ENCODE peak calls at places on chromosomes 5 and 9, in ten cellular contexts. H, A, T, D, Q, E, I, M, G and V are unnamed samples.

GRCh38 chr9:97059661-97060060 is 20.7 kb upstream of the CTSV start:
- DNase-seq in T (no peak), A (no peak), G (no peak), I (no peak), E (no peak), Q (no peak), D (no peak), M (no peak), H (no peak), V (no peak)

GRCh38 chr9:116471093-116471906 is 215.8 kb upstream of the TRIM32 start:
- DNase-seq in A (peak), I (no peak), T (no peak), M (no peak), G (no peak), E (no peak), D (peak), Q (no peak), H (no peak), V (no peak)

GRCh38 chr5:111635946-111636315 is 121.1 kb downstream of the NREP start:
- DNase-seq in G (no peak), H (no peak), A (peak), M (no peak), D (no peak), I (no peak), E (no peak), Q (no peak), T (no peak), V (peak)

GRCh38 chr5:139543423-139543991 is 17.6 kb upstream of the UBE2D2 start:
- DNase-seq in E (no peak), T (peak), M (peak), I (no peak), H (peak), D (peak), Q (peak), A (no peak), G (peak), V (peak)

GRCh38 chr9:138033950-138034349 is 156.4 kb downstream of the CACNA1B start:
- DNase-seq in E (no peak), D (no peak), H (no peak), G (no peak), T (no peak), I (no peak), M (peak), Q (no peak), A (no peak), V (no peak)

GRCh38 chr5:446864-447263 is 3.9 kb downstream of the EXOC3 start:
- DNase-seq in G (no peak), M (peak), A (peak), E (no peak), I (no peak), H (no peak), Q (peak), T (peak), D (peak), V (peak)

GRCh38 chr5:173028811-173029327 is 27.3 kb upstream of the CREBRF start:
- DNase-seq in D (no peak), A (no peak), T (no peak), M (no peak), Q (no peak), H (no peak), G (no peak), E (no peak), I (no peak), V (no peak)

GRCh38 chr9:136204838-136205706 is at the start of gene LHX3:
- DNase-seq in T (peak), A (no peak), Q (peak), D (no peak), I (no peak), E (no peak), H (peak), M (no peak), G (no peak), V (peak)

GRCh38 chr5:38500861-38501260 is 55.6 kb downstream of the LIFR start:
- DNase-seq in T (no peak), G (no peak), E (no peak), M (no peak), I (no peak), H (no peak), A (peak), Q (no peak), D (no peak), V (peak)

GRCh38 chr9:133656211-133657119 is 20.3 kb downstream of the DBH start:
- DNase-seq in G (no peak), T (peak), I (no peak), E (no peak), A (no peak), D (no peak), Q (no peak), H (peak), M (no peak), V (no peak)

GRCh38 chr9:128558431-128559310 is 6.3 kb downstream of the SPTAN1 start:
- DNase-seq in M (peak), E (peak), T (peak), G (peak), D (peak), I (peak), H (no peak), A (peak), Q (peak), V (peak)

GRCh38 chr5:55030220-55030619 is 6.2 kb downstream of the GZMK start:
- DNase-seq in D (no peak), T (no peak), G (no peak), H (no peak), E (no peak), A (no peak), Q (no peak), M (no peak), I (no peak), V (no peak)

GRCh38 chr5:153749941-153750340 is 259.5 kb downstream of the GRIA1 start:
- DNase-seq in Q (no peak), M (no peak), G (no peak), E (no peak), I (no peak), H (no peak), A (no peak), T (no peak), D (no peak), V (peak)